ENCODE peak calls at places on chromosomes 12 and 14, in eight cellular contexts. P, W, J, A, U, Z, H and Y are unnamed samples.

GRCh38 chr14:105252552-105253328 is 4.4 kb downstream of the BTBD6 start:
- DNase-seq in W (no peak), H (no peak), A (peak; percentile 67), U (no peak), P (no peak), J (no peak), Z (no peak), Y (no peak)

GRCh38 chr12:53751336-53752191 is at the start of gene CISTR:
- DNase-seq in Z (no peak), W (no peak), J (no peak), A (no peak), P (no peak), U (no peak), H (peak; percentile 31), Y (no peak)

GRCh38 chr12:93714382-93714781 is 37.2 kb downstream of the CRADD start:
- DNase-seq in W (no peak), P (no peak), A (no peak), U (no peak), Z (no peak), H (no peak), J (no peak), Y (no peak)

GRCh38 chr14:100712490-100712889 is 14.2 kb upstream of the DLK1 start:
- DNase-seq in Z (no peak), P (no peak), W (no peak), U (peak; percentile 73), J (no peak), A (no peak), H (peak; percentile 17), Y (peak; percentile 85)

GRCh38 chr14:65153101-65153500 is 50.8 kb upstream of the MAX start:
- DNase-seq in Z (no peak), U (no peak), H (no peak), W (peak; percentile 78), P (no peak), A (no peak), J (no peak), Y (no peak)

GRCh38 chr12:45655186-45655585 is 74.3 kb upstream of the ARID2 start:
- DNase-seq in U (peak; percentile 34), J (peak; percentile 6), Z (no peak), A (no peak), P (no peak), H (no peak), W (no peak), Y (peak; percentile 62)

GRCh38 chr14:103594265-103594664 is 31.5 kb downstream of the COA8 start:
- DNase-seq in U (peak; percentile 65), P (no peak), J (no peak), A (no peak), H (peak; percentile 6), Z (peak; percentile 59), W (no peak), Y (peak; percentile 13)

GRCh38 chr14:53022593-53022992 is 71.7 kb upstream of the FERMT2 start:
- DNase-seq in J (no peak), W (no peak), H (no peak), U (no peak), P (no peak), Z (no peak), A (no peak), Y (no peak)

GRCh38 chr12:123164222-123164621 is 13.3 kb upstream of the PITPNM2 start:
- DNase-seq in W (no peak), Z (no peak), A (no peak), H (no peak), P (no peak), U (no peak), J (no peak), Y (no peak)

GRCh38 chr14:55117816-55118441 is 11.1 kb upstream of the LGALS3 start:
- DNase-seq in W (no peak), A (no peak), H (no peak), Z (no peak), J (no peak), U (no peak), P (no peak), Y (peak; percentile 46)

GRCh38 chr12:68102731-68103130 is 56.8 kb downstream of the IFNG start:
- DNase-seq in P (no peak), U (no peak), H (no peak), W (no peak), A (no peak), J (no peak), Z (no peak), Y (no peak)

GRCh38 chr14:53528114-53528513 is 375.0 kb upstream of the DDHD1 start:
- DNase-seq in P (no peak), Z (no peak), W (no peak), J (no peak), H (no peak), U (no peak), A (no peak), Y (peak; percentile 30)

GRCh38 chr12:131283191-131283861 is 329.6 kb downstream of the ADGRD1 start:
- DNase-seq in Z (no peak), H (no peak), P (no peak), J (no peak), A (peak; percentile 43), U (no peak), W (no peak), Y (no peak)

GRCh38 chr12:102249073-102249854 is 51.6 kb upstream of the PMCH start:
- DNase-seq in Z (no peak), J (no peak), U (no peak), P (no peak), A (no peak), H (peak; percentile 47), W (no peak), Y (peak; percentile 3)

GRCh38 chr12:28497889-28498411 is 307.7 kb downstream of the CCDC91 start:
- DNase-seq in Z (no peak), H (no peak), P (no peak), U (peak; percentile 34), A (no peak), W (no peak), J (no peak), Y (peak; percentile 11)